ENCODE peak calls at places on chromosomes 16 and 17, in four cellular contexts. V is HepG2, J is SK-N-SH, N is GM12878. P is an unnamed sample.
A peak's percentile ranks its signal among the peaks of the same experiment; 100 is the strongest.

GRCh38 chr16:85641305-85641704 is 28.2 kb downstream of the GSE1 start:
- DNase-seq in V (no peak), J (no peak), N (no peak), P (no peak)

GRCh38 chr17:77180503-77181330 is 39.9 kb downstream of the SEC14L1 start:
- DNase-seq in V (peak; percentile 87), J (no peak), N (no peak), P (no peak)

GRCh38 chr16:71622088-71622487 is 3.9 kb upstream of the MARVELD3 start:
- DNase-seq in V (no peak), J (no peak), N (no peak), P (no peak)

GRCh38 chr17:28973414-28973813 is 22.1 kb upstream of the PHF12 start:
- DNase-seq in V (no peak), J (peak; percentile 86), N (no peak), P (no peak)

GRCh38 chr17:76075364-76076099 is 951 bp downstream of the GALR2 start:
- DNase-seq in V (no peak), J (peak; percentile 74), N (no peak), P (peak; percentile 81)

GRCh38 chr17:10323812-10324610 is 48.8 kb downstream of the MYH13 start:
- DNase-seq in V (no peak), J (no peak), N (no peak), P (no peak)

GRCh38 chr16:50946098-50946497 is 204.2 kb downstream of the CYLD start:
- DNase-seq in V (no peak), J (no peak), N (no peak), P (no peak)

GRCh38 chr17:60554377-60554788 is 28.3 kb upstream of the APPBP2 start:
- DNase-seq in V (no peak), J (no peak), N (no peak), P (no peak)

GRCh38 chr16:80924372-80924978 is 82.2 kb downstream of the CMC2 start:
- DNase-seq in V (peak; percentile 54), J (peak; percentile 61), N (no peak), P (peak; percentile 88)

GRCh38 chr17:1203111-1203966 is 23.6 kb upstream of the ABR start:
- DNase-seq in V (no peak), J (peak; percentile 100), N (no peak), P (no peak)

GRCh38 chr17:78383725-78384471 is 5.4 kb downstream of the PGS1 start:
- DNase-seq in V (no peak), J (no peak), N (peak; percentile 74), P (no peak)

GRCh38 chr17:10729334-10730193 is at the start of gene TMEM220:
- DNase-seq in V (peak; percentile 26), J (peak; percentile 87), N (no peak), P (peak; percentile 38)

GRCh38 chr17:37848690-37849616 is 75.3 kb upstream of the TBC1D3K start:
- DNase-seq in V (no peak), J (no peak), N (peak; percentile 79), P (no peak)

GRCh38 chr17:47204722-47205418 is 4.3 kb upstream of the MYL4 start:
- DNase-seq in V (no peak), J (no peak), N (peak; percentile 77), P (no peak)

GRCh38 chr16:654034-654433 is 4.9 kb downstream of the WDR90 start:
- DNase-seq in V (peak; percentile 45), J (no peak), N (no peak), P (no peak)

GRCh38 chr17:38326996-38327792 is 16.6 kb downstream of the GPR179 start:
- DNase-seq in V (no peak), J (peak; percentile 14), N (no peak), P (no peak)

GRCh38 chr16:16805809-16806208 is 426.9 kb downstream of the NPIPA7 start:
- DNase-seq in V (no peak), J (no peak), N (no peak), P (no peak)

GRCh38 chr16:3659200-3659599 is 4.7 kb downstream of the DNASE1 start:
- DNase-seq in V (no peak), J (no peak), N (no peak), P (no peak)

DNA sequence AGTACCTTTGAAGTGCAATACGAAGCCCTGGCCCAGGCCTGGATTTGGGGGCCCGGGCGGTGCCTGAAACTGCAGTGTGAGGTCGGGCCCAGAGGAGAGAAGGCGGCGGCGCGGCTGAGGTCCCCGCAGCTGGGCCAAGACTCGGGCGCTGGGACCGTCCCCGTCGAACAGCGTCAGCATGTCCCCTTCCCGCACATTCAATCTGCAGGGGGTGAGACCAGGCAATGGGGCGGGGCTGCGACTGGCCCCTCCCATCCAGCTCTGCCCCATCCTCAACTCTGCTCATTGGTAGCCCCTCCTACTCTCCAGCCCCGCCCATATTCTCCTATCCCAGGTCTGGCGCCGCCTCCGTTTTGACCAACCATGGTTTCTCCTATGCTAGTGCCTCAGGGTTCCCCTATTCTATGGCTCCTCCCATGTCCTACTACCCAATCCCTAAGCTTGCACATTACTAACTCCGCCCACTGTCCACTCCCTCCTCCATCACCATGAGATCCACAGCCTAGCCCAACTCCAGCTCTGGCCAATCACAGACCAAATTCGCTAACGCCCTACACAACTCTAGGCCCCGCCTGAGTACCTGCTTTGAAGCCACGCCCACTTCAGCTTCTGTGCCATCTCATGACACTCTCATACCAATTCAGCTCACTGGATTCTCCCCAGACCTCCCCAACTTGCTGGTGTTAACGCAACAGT is 14.4 kb upstream of the CDIPT start:
- DNase-seq in V (no peak), J (peak; percentile 78), N (peak; percentile 40), P (peak; percentile 99)
- TF ChIP-seq TCF12 in V (no peak), J (no peak), N (no peak), P (no peak)

GRCh38 chr17:48551601-48552452 is 6.9 kb upstream of the HOXB2 start:
- DNase-seq in V (no peak), J (no peak), N (no peak), P (no peak)
- TF ChIP-seq TCF12 in V (no peak), J (no peak), N (no peak), P (no peak)

GRCh38 chr17:59367657-59368045 is 36.2 kb downstream of the YPEL2 start:
- DNase-seq in V (peak; percentile 46), J (no peak), N (no peak), P (no peak)

GRCh38 chr17:59370580-59371299 is 39.3 kb downstream of the YPEL2 start:
- DNase-seq in V (no peak), J (no peak), N (no peak), P (no peak)

GRCh38 chr17:59368218-59368857 is 36.9 kb downstream of the YPEL2 start:
- DNase-seq in V (peak; percentile 64), J (no peak), N (no peak), P (no peak)

GRCh38 chr17:59366773-59367656 is 35.6 kb downstream of the YPEL2 start:
- DNase-seq in V (peak; percentile 98), J (no peak), N (no peak), P (no peak)

DNA sequence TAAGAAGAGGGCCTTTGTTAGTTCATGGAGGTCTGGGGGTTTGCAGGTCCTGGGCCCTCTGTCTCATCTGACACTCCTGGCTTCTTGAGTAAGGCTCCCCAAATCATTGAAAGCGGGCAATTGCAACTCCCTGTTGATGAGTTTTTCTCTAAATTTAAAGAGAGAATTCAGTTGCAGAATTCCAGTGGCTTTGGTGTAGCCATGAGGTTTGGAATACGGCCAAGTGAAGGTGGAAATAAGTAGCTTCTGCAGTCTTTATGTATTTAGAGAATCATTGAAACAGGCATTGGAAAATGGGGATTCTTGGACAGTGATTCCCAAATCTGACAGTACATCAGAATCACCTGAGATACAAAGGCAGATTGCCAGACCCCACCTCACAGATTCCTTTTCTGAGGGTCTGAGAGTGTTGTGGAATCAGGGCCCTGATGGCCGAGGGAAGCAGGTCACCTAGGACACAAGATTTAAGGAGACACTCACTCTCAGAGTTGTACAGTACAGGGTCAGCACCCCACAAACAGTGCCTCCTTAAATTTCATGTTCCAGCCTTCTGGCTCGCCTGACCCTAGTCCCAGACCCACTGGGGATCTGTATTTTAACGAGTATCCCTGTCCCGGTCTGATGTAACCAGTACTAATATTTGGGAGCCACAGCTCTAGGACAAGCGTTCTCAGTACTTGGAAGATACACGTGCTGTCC is 37.7 kb downstream of the YPEL2 start:
- DNase-seq in V (no peak), J (no peak), N (no peak), P (no peak)
- TF ChIP-seq TCF12 in V (no peak), J (no peak), N (no peak), P (no peak)

DNA sequence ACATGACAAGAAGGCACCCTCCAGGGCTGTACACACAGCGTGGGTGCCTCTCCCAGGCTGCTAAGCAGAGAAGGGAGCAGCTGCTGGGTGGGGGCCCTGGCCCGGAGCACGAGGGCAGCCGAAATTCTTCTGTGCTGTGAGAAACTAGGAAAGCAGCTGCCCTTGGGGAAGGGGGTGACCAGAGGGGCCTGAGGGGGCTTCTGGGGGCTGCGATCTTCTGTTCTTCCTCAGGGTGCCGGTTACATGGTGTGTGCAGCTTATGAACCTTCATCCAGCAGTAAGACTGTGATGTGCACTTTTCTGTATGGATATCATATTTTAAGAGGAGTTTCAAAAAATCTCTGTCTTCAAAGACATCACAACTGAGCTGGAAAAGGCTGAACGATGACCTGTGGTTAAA is 43.2 kb upstream of the METRNL start:
- DNase-seq in V (no peak), J (no peak), N (no peak), P (no peak)
- TF ChIP-seq TCF12 in V (no peak), J (no peak), N (no peak), P (no peak)